ENCODE peak calls at places on chromosome 5, in eight cellular contexts. One of them, this sample, is unnamed.

GRCh38 chr5:16737173-16737572 is 120.4 kb upstream of the RETREG1 start:
- DNase-seq in GM13976: no peak
- DNase-seq in right atrium auricular region: no peak
- DNase-seq in IMR-90: no peak
- DNase-seq in heart left ventricle: no peak
- DNase-seq in foreskin fibroblast: no peak
- DNase-seq in endothelial cell: no peak
- DNase-seq in stomach: no peak
- DNase-seq in this sample: no peak

GRCh38 chr5:40486437-40487270 is 193.1 kb upstream of the PTGER4 start:
- DNase-seq in GM13976: no peak
- DNase-seq in right atrium auricular region: no peak
- DNase-seq in IMR-90: peak; percentile 29
- DNase-seq in heart left ventricle: no peak
- DNase-seq in foreskin fibroblast: no peak
- DNase-seq in endothelial cell: no peak
- DNase-seq in stomach: no peak
- DNase-seq in this sample: no peak

GRCh38 chr5:135034963-135035677 is 1.1 kb upstream of the PITX1 start:
- DNase-seq in GM13976: no peak
- DNase-seq in right atrium auricular region: no peak
- DNase-seq in IMR-90: no peak
- DNase-seq in heart left ventricle: no peak
- DNase-seq in foreskin fibroblast: no peak
- DNase-seq in endothelial cell: no peak
- DNase-seq in stomach: no peak
- DNase-seq in this sample: no peak

GRCh38 chr5:122150128-122150685 is 20.9 kb downstream of the ZNF474 start:
- DNase-seq in GM13976: no peak
- DNase-seq in right atrium auricular region: no peak
- DNase-seq in IMR-90: peak; percentile 59
- DNase-seq in heart left ventricle: no peak
- DNase-seq in foreskin fibroblast: no peak
- DNase-seq in endothelial cell: no peak
- DNase-seq in stomach: no peak
- DNase-seq in this sample: no peak

GRCh38 chr5:56827043-56827442 is 11.7 kb downstream of the MAP3K1 start:
- DNase-seq in GM13976: no peak
- DNase-seq in right atrium auricular region: no peak
- DNase-seq in IMR-90: no peak
- DNase-seq in heart left ventricle: no peak
- DNase-seq in foreskin fibroblast: no peak
- DNase-seq in endothelial cell: peak; percentile 24
- DNase-seq in stomach: no peak
- DNase-seq in this sample: no peak

GRCh38 chr5:1437452-1437851 is 7.8 kb downstream of the SLC6A3 start:
- DNase-seq in GM13976: no peak
- DNase-seq in right atrium auricular region: no peak
- DNase-seq in IMR-90: peak; percentile 26
- DNase-seq in heart left ventricle: no peak
- DNase-seq in foreskin fibroblast: peak; percentile 59
- DNase-seq in endothelial cell: no peak
- DNase-seq in stomach: peak; percentile 27
- DNase-seq in this sample: no peak

GRCh38 chr5:122129332-122129731 is at the start of gene ZNF474:
- DNase-seq in GM13976: no peak
- DNase-seq in right atrium auricular region: no peak
- DNase-seq in IMR-90: peak; percentile 98
- DNase-seq in heart left ventricle: peak; percentile 27
- DNase-seq in foreskin fibroblast: peak; percentile 92
- DNase-seq in endothelial cell: peak; percentile 65
- DNase-seq in stomach: no peak
- DNase-seq in this sample: peak; percentile 3

GRCh38 chr5:176596689-176597416 is 13.1 kb downstream of the GPRIN1 start:
- DNase-seq in GM13976: peak; percentile 84
- DNase-seq in right atrium auricular region: no peak
- DNase-seq in IMR-90: no peak
- DNase-seq in heart left ventricle: peak; percentile 44
- DNase-seq in foreskin fibroblast: peak; percentile 22
- DNase-seq in endothelial cell: peak; percentile 61
- DNase-seq in stomach: peak; percentile 42
- DNase-seq in this sample: no peak

GRCh38 chr5:170111088-170111796 is 5.5 kb downstream of the FOXI1 start:
- DNase-seq in GM13976: no peak
- DNase-seq in right atrium auricular region: peak; percentile 40
- DNase-seq in IMR-90: no peak
- DNase-seq in heart left ventricle: no peak
- DNase-seq in foreskin fibroblast: no peak
- DNase-seq in endothelial cell: no peak
- DNase-seq in stomach: no peak
- DNase-seq in this sample: no peak

GRCh38 chr5:164962302-164962961 is 1457.0 kb downstream of the MAT2B start:
- DNase-seq in GM13976: no peak
- DNase-seq in right atrium auricular region: no peak
- DNase-seq in IMR-90: no peak
- DNase-seq in heart left ventricle: no peak
- DNase-seq in foreskin fibroblast: no peak
- DNase-seq in endothelial cell: no peak
- DNase-seq in stomach: no peak
- DNase-seq in this sample: no peak

GRCh38 chr5:168295574-168296201 is 4.2 kb downstream of the WWC1 start:
- DNase-seq in GM13976: no peak
- DNase-seq in right atrium auricular region: no peak
- DNase-seq in IMR-90: peak; percentile 82
- DNase-seq in heart left ventricle: no peak
- DNase-seq in foreskin fibroblast: peak; percentile 60
- DNase-seq in endothelial cell: peak; percentile 62
- DNase-seq in stomach: peak; percentile 71
- DNase-seq in this sample: no peak

GRCh38 chr5:109485030-109485429 is 75.3 kb upstream of the PJA2 start:
- DNase-seq in GM13976: no peak
- DNase-seq in right atrium auricular region: peak; percentile 67
- DNase-seq in IMR-90: no peak
- DNase-seq in heart left ventricle: peak; percentile 48
- DNase-seq in foreskin fibroblast: no peak
- DNase-seq in endothelial cell: peak; percentile 50
- DNase-seq in stomach: peak; percentile 82
- DNase-seq in this sample: no peak

GRCh38 chr5:99076600-99077253 is 147.9 kb upstream of the CHD1 start:
- DNase-seq in GM13976: no peak
- DNase-seq in right atrium auricular region: no peak
- DNase-seq in IMR-90: no peak
- DNase-seq in heart left ventricle: no peak
- DNase-seq in foreskin fibroblast: no peak
- DNase-seq in endothelial cell: no peak
- DNase-seq in stomach: no peak
- DNase-seq in this sample: no peak

GRCh38 chr5:173920024-173920753 is 32.0 kb downstream of the CPEB4 start:
- DNase-seq in GM13976: no peak
- DNase-seq in right atrium auricular region: no peak
- DNase-seq in IMR-90: peak; percentile 16
- DNase-seq in heart left ventricle: no peak
- DNase-seq in foreskin fibroblast: no peak
- DNase-seq in endothelial cell: no peak
- DNase-seq in stomach: no peak
- DNase-seq in this sample: no peak

DNA sequence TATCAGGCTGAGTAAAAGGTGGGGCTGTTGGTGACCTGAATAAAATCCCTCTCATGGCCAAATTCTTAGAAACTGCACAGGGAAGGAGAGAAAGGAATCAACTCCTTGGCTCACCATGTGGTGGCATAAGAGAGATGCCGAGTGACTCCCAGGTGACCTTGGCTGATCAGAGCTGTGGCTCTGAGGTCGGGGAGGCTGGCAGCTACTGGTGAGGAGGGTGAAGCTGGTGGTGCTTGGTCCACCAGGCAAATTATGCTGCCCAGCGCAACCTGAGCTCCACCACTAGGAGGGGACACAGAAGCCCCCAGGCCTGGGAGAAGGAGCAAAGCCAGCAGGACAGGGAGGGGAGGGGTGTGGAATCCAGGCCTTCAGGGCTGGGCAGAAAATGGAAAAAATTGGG is 111.2 kb upstream of the IL12B start:
- DNase-seq in GM13976: no peak
- DNase-seq in right atrium auricular region: no peak
- DNase-seq in IMR-90: no peak
- DNase-seq in heart left ventricle: peak; percentile 35
- DNase-seq in foreskin fibroblast: no peak
- DNase-seq in endothelial cell: peak; percentile 41
- DNase-seq in stomach: no peak
- DNase-seq in this sample: peak; percentile 4
- TF ChIP-seq CTCF in GM13976: no peak
- TF ChIP-seq CTCF in right atrium auricular region: peak; percentile 32
- TF ChIP-seq CTCF in IMR-90: no peak
- TF ChIP-seq CTCF in heart left ventricle: peak; percentile 10
- TF ChIP-seq CTCF in foreskin fibroblast: peak; percentile 4
- TF ChIP-seq CTCF in endothelial cell: peak; percentile 27
- TF ChIP-seq CTCF in stomach: no peak
- TF ChIP-seq CTCF in this sample: peak; percentile 43

GRCh38 chr5:118698774-118699173 is 289.6 kb downstream of the DTWD2 start:
- DNase-seq in GM13976: no peak
- DNase-seq in right atrium auricular region: no peak
- DNase-seq in IMR-90: no peak
- DNase-seq in heart left ventricle: no peak
- DNase-seq in foreskin fibroblast: no peak
- DNase-seq in endothelial cell: no peak
- DNase-seq in stomach: no peak
- DNase-seq in this sample: no peak

GRCh38 chr5:118687085-118687484 is 301.3 kb downstream of the DTWD2 start:
- DNase-seq in GM13976: no peak
- DNase-seq in right atrium auricular region: no peak
- DNase-seq in IMR-90: no peak
- DNase-seq in heart left ventricle: no peak
- DNase-seq in foreskin fibroblast: no peak
- DNase-seq in endothelial cell: no peak
- DNase-seq in stomach: no peak
- DNase-seq in this sample: no peak

GRCh38 chr5:118687671-118688621 is 300.4 kb downstream of the DTWD2 start:
- DNase-seq in GM13976: no peak
- DNase-seq in right atrium auricular region: no peak
- DNase-seq in IMR-90: no peak
- DNase-seq in heart left ventricle: no peak
- DNase-seq in foreskin fibroblast: no peak
- DNase-seq in endothelial cell: no peak
- DNase-seq in stomach: no peak
- DNase-seq in this sample: no peak

DNA sequence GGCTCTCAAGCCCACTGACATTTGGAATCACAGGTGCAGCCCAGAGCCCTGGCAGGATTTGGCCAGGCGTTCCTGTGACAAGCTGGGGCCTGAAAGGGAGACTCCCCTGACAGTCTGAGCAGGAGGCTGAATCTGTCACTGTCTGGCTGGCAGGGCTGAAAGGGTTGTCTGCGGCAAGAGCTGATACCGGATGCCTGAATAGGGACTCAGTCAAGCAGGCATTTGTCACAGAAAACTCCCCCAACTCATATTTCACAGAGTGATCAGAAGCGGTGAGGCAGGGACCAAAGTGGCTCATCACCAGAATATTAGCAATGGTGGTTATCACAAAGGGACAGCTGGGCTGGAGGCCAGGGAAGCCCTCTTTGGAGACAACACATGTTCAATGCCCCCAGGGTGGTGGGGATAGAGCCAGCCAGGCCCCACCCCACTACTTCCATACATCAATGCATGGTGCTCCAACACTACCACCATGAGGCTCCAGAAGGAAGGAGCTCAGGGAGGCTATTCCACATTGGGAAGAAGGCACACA is 295.5 kb downstream of the DTWD2 start:
- DNase-seq in GM13976: no peak
- DNase-seq in right atrium auricular region: no peak
- DNase-seq in IMR-90: no peak
- DNase-seq in heart left ventricle: no peak
- DNase-seq in foreskin fibroblast: no peak
- DNase-seq in endothelial cell: no peak
- DNase-seq in stomach: no peak
- DNase-seq in this sample: no peak
- TF ChIP-seq CTCF in GM13976: no peak
- TF ChIP-seq CTCF in right atrium auricular region: no peak
- TF ChIP-seq CTCF in IMR-90: no peak
- TF ChIP-seq CTCF in heart left ventricle: no peak
- TF ChIP-seq CTCF in foreskin fibroblast: no peak
- TF ChIP-seq CTCF in endothelial cell: no peak
- TF ChIP-seq CTCF in stomach: no peak
- TF ChIP-seq CTCF in this sample: peak; percentile 32

DNA sequence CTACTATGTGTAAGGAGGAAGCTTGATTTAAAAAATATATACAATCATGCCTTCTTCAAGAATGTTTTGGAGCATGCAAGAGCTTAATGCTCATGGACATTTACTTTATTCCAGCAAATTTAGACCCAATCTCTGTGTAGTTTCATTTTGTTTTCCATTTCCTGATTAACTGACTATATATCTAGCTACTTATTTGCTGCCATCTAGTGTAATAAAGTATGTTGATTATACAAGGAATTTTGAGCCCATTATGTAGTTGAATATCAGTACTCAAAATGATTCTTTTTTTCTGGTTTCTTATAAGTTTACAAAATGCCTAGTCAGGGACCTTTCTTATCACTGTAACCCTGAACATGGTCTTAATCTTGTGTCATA is 100.0 kb upstream of the CCDC152 start:
- DNase-seq in GM13976: no peak
- DNase-seq in right atrium auricular region: no peak
- DNase-seq in IMR-90: no peak
- DNase-seq in heart left ventricle: no peak
- DNase-seq in foreskin fibroblast: no peak
- DNase-seq in endothelial cell: no peak
- DNase-seq in stomach: no peak
- DNase-seq in this sample: no peak
- TF ChIP-seq CTCF in GM13976: no peak
- TF ChIP-seq CTCF in right atrium auricular region: peak; percentile 55
- TF ChIP-seq CTCF in IMR-90: no peak
- TF ChIP-seq CTCF in heart left ventricle: peak; percentile 10
- TF ChIP-seq CTCF in foreskin fibroblast: no peak
- TF ChIP-seq CTCF in endothelial cell: no peak
- TF ChIP-seq CTCF in stomach: no peak
- TF ChIP-seq CTCF in this sample: no peak

GRCh38 chr5:74337252-74338100 is 303.1 kb downstream of the ENC1 start:
- DNase-seq in GM13976: no peak
- DNase-seq in right atrium auricular region: no peak
- DNase-seq in IMR-90: no peak
- DNase-seq in heart left ventricle: no peak
- DNase-seq in foreskin fibroblast: no peak
- DNase-seq in endothelial cell: no peak
- DNase-seq in stomach: no peak
- DNase-seq in this sample: no peak

GRCh38 chr5:74334034-74334433 is 306.5 kb downstream of the ENC1 start:
- DNase-seq in GM13976: no peak
- DNase-seq in right atrium auricular region: no peak
- DNase-seq in IMR-90: no peak
- DNase-seq in heart left ventricle: no peak
- DNase-seq in foreskin fibroblast: no peak
- DNase-seq in endothelial cell: no peak
- DNase-seq in stomach: no peak
- DNase-seq in this sample: no peak

GRCh38 chr5:74334434-74335364 is 305.8 kb downstream of the ENC1 start:
- DNase-seq in GM13976: no peak
- DNase-seq in right atrium auricular region: no peak
- DNase-seq in IMR-90: no peak
- DNase-seq in heart left ventricle: no peak
- DNase-seq in foreskin fibroblast: no peak
- DNase-seq in endothelial cell: no peak
- DNase-seq in stomach: no peak
- DNase-seq in this sample: no peak

GRCh38 chr5:74338101-74338388 is 302.5 kb downstream of the ENC1 start:
- DNase-seq in GM13976: no peak
- DNase-seq in right atrium auricular region: no peak
- DNase-seq in IMR-90: no peak
- DNase-seq in heart left ventricle: peak; percentile 23
- DNase-seq in foreskin fibroblast: no peak
- DNase-seq in endothelial cell: no peak
- DNase-seq in stomach: no peak
- DNase-seq in this sample: no peak

GRCh38 chr5:74336286-74336685 is 304.2 kb downstream of the ENC1 start:
- DNase-seq in GM13976: no peak
- DNase-seq in right atrium auricular region: no peak
- DNase-seq in IMR-90: no peak
- DNase-seq in heart left ventricle: no peak
- DNase-seq in foreskin fibroblast: no peak
- DNase-seq in endothelial cell: peak; percentile 17
- DNase-seq in stomach: no peak
- DNase-seq in this sample: peak; percentile 32
- TF ChIP-seq CTCF in GM13976: no peak
- TF ChIP-seq CTCF in right atrium auricular region: no peak
- TF ChIP-seq CTCF in IMR-90: peak; percentile 12
- TF ChIP-seq CTCF in heart left ventricle: no peak
- TF ChIP-seq CTCF in foreskin fibroblast: peak; percentile 13
- TF ChIP-seq CTCF in endothelial cell: peak; percentile 46
- TF ChIP-seq CTCF in stomach: no peak
- TF ChIP-seq CTCF in this sample: peak; percentile 56

This sample was measured in neural crest cell.